ENCODE peak calls at places on chromosome 4, in eight cellular contexts. R is Karpas-422; D is NCI-H2029 treated with DMSO at 0.1 percent for 48 hours; M is CD4-positive, CD25-positive, alpha-beta regulatory T cell; I is EL; A is stimulated activated CD8-positive, alpha-beta memory T cell treated with anti-CD3 and anti-CD28 coated beads, Interleukin-4, amount 100 ng/mL, for 24 hours; L is fibroblast of the conjunctiva; U is CD8-positive, alpha-beta memory T cell. B is an unnamed sample.

GRCh38 chr4:72295966-72296557 is 264.3 kb downstream of the NPFFR2 start:
- DNase-seq in R (peak), D (peak), M (no peak), I (peak), A (no peak), L (peak), U (no peak), B (no peak)

GRCh38 chr4:142824368-142824767 is 21.7 kb downstream of the INPP4B start:
- DNase-seq in R (no peak), D (no peak), M (no peak), I (peak), A (no peak), L (no peak), U (no peak), B (no peak)

GRCh38 chr4:127783026-127783769 is 1.1 kb downstream of the HSPA4L start:
- DNase-seq in R (no peak), D (peak), M (no peak), I (peak), A (no peak), L (peak), U (no peak), B (peak)

GRCh38 chr4:81052119-81053068 is 21.9 kb downstream of the BMP3 start:
- DNase-seq in R (peak), D (no peak), M (peak), I (peak), A (peak), L (peak), U (peak), B (peak)

GRCh38 chr4:181258569-181258968 is 984.6 kb upstream of the TENM3 start:
- DNase-seq in R (no peak), D (no peak), M (no peak), I (no peak), A (no peak), L (no peak), U (no peak), B (no peak)

GRCh38 chr4:176753049-176753448 is 39.7 kb downstream of the VEGFC start:
- DNase-seq in R (no peak), D (no peak), M (no peak), I (peak), A (no peak), L (peak), U (no peak), B (no peak)

GRCh38 chr4:88967883-88968316 is 89.1 kb downstream of the FAM13A start:
- DNase-seq in R (no peak), D (peak), M (no peak), I (no peak), A (no peak), L (no peak), U (no peak), B (no peak)

GRCh38 chr4:8540072-8540471 is 40.1 kb upstream of the GPR78 start:
- DNase-seq in R (no peak), D (no peak), M (no peak), I (no peak), A (no peak), L (no peak), U (no peak), B (no peak)

GRCh38 chr4:105709081-105709450 is 482 bp downstream of the GSTCD start:
- DNase-seq in R (peak), D (no peak), M (no peak), I (peak), A (peak), L (no peak), U (no peak), B (no peak)

GRCh38 chr4:1136028-1136427 is 22.7 kb upstream of the RNF212 start:
- DNase-seq in R (no peak), D (no peak), M (no peak), I (no peak), A (no peak), L (no peak), U (no peak), B (no peak)

GRCh38 chr4:1375051-1375721 is 28.2 kb downstream of the UVSSA start:
- DNase-seq in R (no peak), D (no peak), M (no peak), I (no peak), A (no peak), L (no peak), U (no peak), B (no peak)

GRCh38 chr4:7911044-7911578 is 28.6 kb downstream of the AFAP1 start:
- DNase-seq in R (no peak), D (no peak), M (no peak), I (peak), A (no peak), L (peak), U (no peak), B (peak)

GRCh38 chr4:4849524-4850193 is 9.8 kb upstream of the MSX1 start:
- DNase-seq in R (no peak), D (no peak), M (no peak), I (no peak), A (no peak), L (no peak), U (no peak), B (no peak)

GRCh38 chr4:7978489-7978888 is 38.8 kb upstream of the AFAP1 start:
- DNase-seq in R (no peak), D (no peak), M (no peak), I (no peak), A (no peak), L (no peak), U (no peak), B (no peak)

B was measured in psoas muscle.